ENCODE peak calls at places on chromosomes 13 and 19, in four cellular contexts. Y is CD8-positive, alpha-beta T cell; W is kidney epithelial cell; H is lower leg skin. M is an unnamed sample.

GRCh38 chr19:52492991-52493470 is 34.4 kb upstream of the ZNF808 start:
- DNase-seq in Y (no peak), W (no peak), H (no peak), M (no peak)

GRCh38 chr19:21698215-21698614 is 69.2 kb downstream of the ZNF100 start:
- DNase-seq in Y (no peak), W (no peak), H (no peak), M (peak; percentile 6)

GRCh38 chr13:112202966-112203365 is 136.0 kb downstream of the SOX1 start:
- DNase-seq in Y (no peak), W (no peak), H (no peak), M (no peak)

GRCh38 chr13:43331676-43332075 is 308.3 kb downstream of the DNAJC15 start:
- DNase-seq in Y (no peak), W (no peak), H (no peak), M (peak; percentile 60)

GRCh38 chr13:26019881-26020535 is 31.8 kb downstream of the SHISA2 start:
- DNase-seq in Y (no peak), W (peak; percentile 99), H (no peak), M (peak; percentile 35)

GRCh38 chr19:55348317-55349034 is 6.0 kb downstream of the COX6B2 start:
- DNase-seq in Y (no peak), W (no peak), H (no peak), M (no peak)

GRCh38 chr19:47776568-47776967 is 1.9 kb upstream of the SELENOW start:
- DNase-seq in Y (no peak), W (no peak), H (no peak), M (no peak)

GRCh38 chr13:114142640-114143490 is 10.4 kb upstream of the RASA3 start:
- DNase-seq in Y (peak; percentile 66), W (no peak), H (no peak), M (no peak)

GRCh38 chr13:106610511-106610910 is 42.6 kb upstream of the ARGLU1 start:
- DNase-seq in Y (no peak), W (no peak), H (no peak), M (peak; percentile 17)

GRCh38 chr19:46739290-46739771 is 6.5 kb upstream of the FKRP start:
- DNase-seq in Y (no peak), W (no peak), H (no peak), M (no peak)

GRCh38 chr13:63901630-63902029 is 2486.0 kb upstream of the PCDH20 start:
- DNase-seq in Y (no peak), W (no peak), H (no peak), M (no peak)

GRCh38 chr13:94292323-94292640 is 187.2 kb downstream of the DCT start:
- DNase-seq in Y (no peak), W (no peak), H (no peak), M (no peak)

GRCh38 chr19:47284324-47284899 is 9.7 kb downstream of the INAFM1 start:
- DNase-seq in Y (no peak), W (no peak), H (no peak), M (peak; percentile 80)

GRCh38 chr13:52842440-52842839 is 6.0 kb downstream of the PCDH8 start:
- DNase-seq in Y (no peak), W (no peak), H (no peak), M (no peak)

GRCh38 chr19:33133438-33134031 is 1.6 kb downstream of the WDR88 start:
- DNase-seq in Y (no peak), W (no peak), H (no peak), M (peak; percentile 10)

GRCh38 chr13:65856464-65856863 is 1373.7 kb downstream of the PCDH9 start:
- DNase-seq in Y (no peak), W (no peak), H (no peak), M (peak; percentile 52)

GRCh38 chr19:18204394-18205179 is 745 bp upstream of the RAB3A start:
- DNase-seq in Y (no peak), W (no peak), H (peak; percentile 70), M (no peak)

GRCh38 chr19:19050731-19051130 is 13.1 kb upstream of the SLC25A42 start:
- DNase-seq in Y (no peak), W (no peak), H (no peak), M (no peak)

GRCh38 chr19:11256189-11256588 is 6.1 kb downstream of the DOCK6 start:
- DNase-seq in Y (no peak), W (no peak), H (no peak), M (no peak)

GRCh38 chr13:28636078-28636477 is 22.9 kb upstream of the POMP start:
- DNase-seq in Y (no peak), W (no peak), H (no peak), M (peak; percentile 51)

GRCh38 chr19:17327654-17328516 is 6.8 kb downstream of the ANO8 start:
- DNase-seq in Y (no peak), W (peak; percentile 61), H (peak; percentile 64), M (no peak)

GRCh38 chr13:113040597-113041292 is 64.8 kb upstream of the F7 start:
- DNase-seq in Y (no peak), W (no peak), H (no peak), M (peak; percentile 21)

GRCh38 chr13:81058916-81059290 is 718.0 kb upstream of the SPRY2 start:
- DNase-seq in Y (no peak), W (no peak), H (no peak), M (no peak)

GRCh38 chr19:19105365-19106060 is 32.8 kb downstream of the TMEM161A start:
- DNase-seq in Y (no peak), W (no peak), H (no peak), M (peak; percentile 30)

GRCh38 chr13:75648446-75648845 is 12.3 kb downstream of the LMO7 start:
- DNase-seq in Y (no peak), W (no peak), H (no peak), M (no peak)

GRCh38 chr13:72638059-72638815 is 89.2 kb downstream of the MZT1 start:
- DNase-seq in Y (no peak), W (peak; percentile 37), H (no peak), M (no peak)

GRCh38 chr13:44306401-44307192 is 67.0 kb upstream of the SERP2 start:
- DNase-seq in Y (no peak), W (peak; percentile 98), H (no peak), M (peak; percentile 99)

GRCh38 chr13:99962242-99962641 is 9.3 kb downstream of the ZIC5 start:
- DNase-seq in Y (no peak), W (no peak), H (no peak), M (no peak)

GRCh38 chr13:76425930-76426329 is 460.3 kb downstream of the KCTD12 start:
- DNase-seq in Y (no peak), W (no peak), H (peak; percentile 14), M (peak; percentile 94)

GRCh38 chr13:102136735-102137296 is 265.0 kb downstream of the FGF14 start:
- DNase-seq in Y (no peak), W (no peak), H (no peak), M (peak; percentile 30)

GRCh38 chr13:23949200-23949599 is 51.9 kb upstream of the C1QTNF9B start:
- DNase-seq in Y (no peak), W (no peak), H (no peak), M (no peak)

GRCh38 chr13:48727252-48728011 is 73.7 kb downstream of the CYSLTR2 start:
- DNase-seq in Y (no peak), W (no peak), H (no peak), M (no peak)

GRCh38 chr13:19888799-19889198 is 25.4 kb upstream of the ZMYM5 start:
- DNase-seq in Y (no peak), W (no peak), H (no peak), M (peak; percentile 54)
- TF ChIP-seq CTCF in Y (peak; percentile 16), W (no peak), H (no peak), M (peak; percentile 24)

GRCh38 chr19:43462887-43463380 is 2.5 kb downstream of the LYPD3 start:
- DNase-seq in Y (no peak), W (no peak), H (no peak), M (no peak)

GRCh38 chr19:43463381-43464088 is 1.9 kb downstream of the LYPD3 start:
- DNase-seq in Y (peak; percentile 99), W (peak; percentile 39), H (peak; percentile 97), M (peak; percentile 84)

GRCh38 chr19:43464089-43464775 is 1.2 kb downstream of the LYPD3 start:
- DNase-seq in Y (no peak), W (no peak), H (peak; percentile 85), M (no peak)

GRCh38 chr19:43461303-43461702 is 4.1 kb downstream of the LYPD3 start:
- DNase-seq in Y (no peak), W (no peak), H (no peak), M (no peak)

DNA sequence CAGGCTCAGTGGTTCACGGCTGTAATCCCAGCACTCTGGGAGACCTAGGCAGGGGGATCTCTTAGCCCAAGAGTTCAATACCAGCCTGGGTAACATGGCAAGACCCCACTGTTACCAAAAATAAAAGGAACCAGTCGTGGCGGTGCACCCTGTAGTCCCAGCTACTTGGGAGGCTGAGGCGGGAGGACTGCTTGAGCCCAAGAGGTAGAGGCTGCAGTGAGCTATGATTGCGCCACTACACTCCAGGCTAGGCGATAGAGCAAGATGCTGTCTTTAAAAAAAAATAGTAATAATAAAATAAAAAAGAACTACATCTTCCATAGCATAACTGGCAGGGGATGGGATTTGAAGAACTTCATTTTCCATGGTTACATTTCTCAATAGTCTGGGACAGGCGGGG is 3.0 kb downstream of the LYPD3 start:
- DNase-seq in Y (no peak), W (no peak), H (no peak), M (no peak)
- H3K4me3 ChIP-seq in Y (peak overlapping the region; percentile 71), W (no peak overlapping the region), H (no peak overlapping the region), M (no peak overlapping the region)

DNA sequence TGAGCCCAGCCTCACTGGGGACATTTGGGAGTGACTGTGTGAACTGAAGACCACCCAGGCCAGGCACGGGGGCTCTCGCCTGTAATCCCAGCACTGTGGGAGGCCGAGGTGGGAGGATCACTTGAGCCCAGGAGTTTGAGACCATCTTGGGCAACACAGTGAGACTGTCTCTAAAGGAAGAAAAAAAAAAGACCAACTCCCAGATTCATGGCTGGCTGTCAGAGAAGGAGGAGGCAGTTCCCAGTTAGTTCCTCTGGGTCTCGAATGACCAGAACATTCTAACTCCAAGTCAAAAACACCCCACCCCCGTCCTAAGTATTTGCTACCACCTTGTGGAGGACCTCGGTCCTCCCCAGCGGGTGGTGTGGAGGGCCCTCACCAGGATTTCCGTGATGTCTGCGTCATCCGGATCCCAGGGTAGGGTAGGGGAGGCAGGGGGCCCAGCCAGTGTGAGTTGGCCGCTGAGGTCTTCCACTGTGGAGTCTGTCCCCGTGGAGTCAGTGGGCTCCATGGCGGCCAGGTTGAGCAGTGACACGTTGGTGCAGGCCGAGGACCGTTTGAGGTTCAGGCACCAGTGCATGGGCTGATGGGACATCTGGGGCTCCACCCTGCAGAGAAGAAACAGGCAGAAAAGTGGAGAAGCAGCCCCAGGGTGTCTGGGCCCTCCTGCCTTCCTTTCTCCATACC is 1.3 kb downstream of the TSKS start:
- DNase-seq in Y (no peak), W (no peak), H (no peak), M (peak; percentile 90)
- TF ChIP-seq CTCF in Y (no peak), W (peak; percentile 14), H (no peak), M (peak; percentile 66)

GRCh38 chr19:12596485-12596884 is 14.1 kb downstream of the ZNF490 start:
- DNase-seq in Y (no peak), W (no peak), H (no peak), M (no peak)
- H3K4me3 ChIP-seq in Y (no peak overlapping the region), W (no peak overlapping the region), H (no peak overlapping the region), M (no peak overlapping the region)

DNA sequence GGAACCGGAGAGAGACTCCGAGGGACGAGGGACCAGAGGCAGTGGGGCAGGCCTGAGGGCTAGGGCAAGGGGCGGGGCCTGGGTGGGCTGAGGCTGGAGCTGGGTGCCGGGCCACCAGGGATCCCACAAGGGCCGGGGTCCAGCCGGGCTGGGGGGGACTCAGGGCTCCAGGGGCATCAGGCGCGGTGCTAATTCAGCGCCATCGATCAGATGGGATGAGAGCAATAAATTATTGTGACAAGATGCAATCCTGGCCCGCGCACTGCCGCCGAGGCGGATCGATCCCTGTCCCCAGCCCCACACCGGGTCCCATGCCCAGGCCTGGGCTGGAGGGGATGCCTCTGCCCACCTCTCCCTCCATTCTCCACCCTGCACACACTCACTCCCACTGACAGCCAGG is 5.7 kb downstream of the ERFL start:
- DNase-seq in Y (no peak), W (no peak), H (no peak), M (no peak)
- TF ChIP-seq CTCF in Y (no peak), W (no peak), H (no peak), M (no peak)

GRCh38 chr13:73793361-73793760 is 340.8 kb downstream of the KLF12 start:
- DNase-seq in Y (no peak), W (no peak), H (no peak), M (no peak)
- H3K4me3 ChIP-seq in Y (no peak overlapping the region), W (no peak overlapping the region), H (no peak overlapping the region), M (no peak overlapping the region)

M was measured in fibroblast of the aortic adventitia.